ENCODE peak calls at places on chromosomes 1 and 21, in four cellular contexts. One of them, this sample, is unnamed.

GRCh38 chr1:180250499-180250770 is 20.4 kb downstream of the LHX4 start:
- DNase-seq in AG20443: no peak
- DNase-seq in stimulated activated naive CD4-positive, alpha-beta T cell: no peak
- DNase-seq in activated T-cell treated with anti-CD3 and anti-CD28 coated beads, Interleukin-2, amount 50 U/mL, for 48 hours: no peak
- DNase-seq in this sample: no peak

GRCh38 chr21:37700641-37701202 is 215.5 kb downstream of the KCNJ6 start:
- DNase-seq in AG20443: peak
- DNase-seq in stimulated activated naive CD4-positive, alpha-beta T cell: no peak
- DNase-seq in activated T-cell treated with anti-CD3 and anti-CD28 coated beads, Interleukin-2, amount 50 U/mL, for 48 hours: peak
- DNase-seq in this sample: no peak

GRCh38 chr1:63112155-63112914 is 210.0 kb upstream of the FOXD3 start:
- DNase-seq in AG20443: peak
- DNase-seq in stimulated activated naive CD4-positive, alpha-beta T cell: no peak
- DNase-seq in activated T-cell treated with anti-CD3 and anti-CD28 coated beads, Interleukin-2, amount 50 U/mL, for 48 hours: no peak
- DNase-seq in this sample: no peak

GRCh38 chr1:233675893-233676292 is 62.0 kb downstream of the KCNK1 start:
- DNase-seq in AG20443: no peak
- DNase-seq in stimulated activated naive CD4-positive, alpha-beta T cell: no peak
- DNase-seq in activated T-cell treated with anti-CD3 and anti-CD28 coated beads, Interleukin-2, amount 50 U/mL, for 48 hours: no peak
- DNase-seq in this sample: no peak

GRCh38 chr1:114108741-114109255 is 44.9 kb downstream of the SYT6 start:
- DNase-seq in AG20443: no peak
- DNase-seq in stimulated activated naive CD4-positive, alpha-beta T cell: no peak
- DNase-seq in activated T-cell treated with anti-CD3 and anti-CD28 coated beads, Interleukin-2, amount 50 U/mL, for 48 hours: no peak
- DNase-seq in this sample: no peak

GRCh38 chr1:157137051-157137772 is 983 bp downstream of the ETV3 start:
- DNase-seq in AG20443: peak
- DNase-seq in stimulated activated naive CD4-positive, alpha-beta T cell: peak
- DNase-seq in activated T-cell treated with anti-CD3 and anti-CD28 coated beads, Interleukin-2, amount 50 U/mL, for 48 hours: no peak
- DNase-seq in this sample: no peak

GRCh38 chr1:29326123-29326522 is 89.8 kb downstream of the PTPRU start:
- DNase-seq in AG20443: no peak
- DNase-seq in stimulated activated naive CD4-positive, alpha-beta T cell: no peak
- DNase-seq in activated T-cell treated with anti-CD3 and anti-CD28 coated beads, Interleukin-2, amount 50 U/mL, for 48 hours: no peak
- DNase-seq in this sample: no peak

GRCh38 chr1:236659792-236660587 is 26.3 kb upstream of the ACTN2 start:
- DNase-seq in AG20443: no peak
- DNase-seq in stimulated activated naive CD4-positive, alpha-beta T cell: no peak
- DNase-seq in activated T-cell treated with anti-CD3 and anti-CD28 coated beads, Interleukin-2, amount 50 U/mL, for 48 hours: no peak
- DNase-seq in this sample: no peak

GRCh38 chr1:109767596-109768334 is 4.0 kb upstream of the EPS8L3 start:
- DNase-seq in AG20443: no peak
- DNase-seq in stimulated activated naive CD4-positive, alpha-beta T cell: no peak
- DNase-seq in activated T-cell treated with anti-CD3 and anti-CD28 coated beads, Interleukin-2, amount 50 U/mL, for 48 hours: peak
- DNase-seq in this sample: no peak

GRCh38 chr1:78005755-78006154 is 1.0 kb downstream of the DNAJB4 start:
- DNase-seq in AG20443: peak
- DNase-seq in stimulated activated naive CD4-positive, alpha-beta T cell: peak
- DNase-seq in activated T-cell treated with anti-CD3 and anti-CD28 coated beads, Interleukin-2, amount 50 U/mL, for 48 hours: no peak
- DNase-seq in this sample: peak

This sample was measured in naive thymus-derived CD4-positive, alpha-beta T cell.